ENCODE peak calls at places on chromosomes 3 and 15, in nine cellular contexts. N is AG04449; P is NCI-H345; C is foreskin fibroblast; I is osteocyte; V is activated gamma-delta T cell treated with Interleukin-2 at 50 U/mL for 16 hours; E is H9; K is stimulated activated CD4-positive, alpha-beta T cell treated with anti-CD3 and anti-CD28 coated beads, Interleukin-2, amount 100 ng/mL, for 24 hours; S is RPMI8226. R is an unnamed sample.

GRCh38 chr15:42368096-42368495 is 8.8 kb downstream of the CAPN3 start:
- DNase-seq in N (no peak), P (no peak), C (no peak), I (peak), V (no peak), E (no peak), K (no peak), S (no peak), R (no peak)

GRCh38 chr3:178087376-178087775 is 448.9 kb upstream of the KCNMB2 start:
- DNase-seq in N (no peak), P (no peak), C (no peak), I (no peak), V (no peak), E (no peak), K (no peak), S (no peak), R (no peak)

GRCh38 chr15:33865416-33865815 is 102.9 kb upstream of the CHRM5 start:
- DNase-seq in N (no peak), P (no peak), C (no peak), I (no peak), V (no peak), E (no peak), K (no peak), S (no peak), R (no peak)

GRCh38 chr15:31280831-31281216 is 45.8 kb upstream of the KLF13 start:
- DNase-seq in N (no peak), P (no peak), C (no peak), I (peak), V (no peak), E (no peak), K (no peak), S (no peak), R (no peak)

GRCh38 chr3:156271995-156272719 is 151.8 kb downstream of the KCNAB1 start:
- DNase-seq in N (no peak), P (no peak), C (no peak), I (no peak), V (no peak), E (no peak), K (no peak), S (no peak), R (peak)

GRCh38 chr3:17336291-17336690 is 406.1 kb downstream of the TBC1D5 start:
- DNase-seq in N (no peak), P (no peak), C (no peak), I (no peak), V (no peak), E (no peak), K (no peak), S (no peak), R (no peak)

GRCh38 chr3:169104972-169105371 is 558.5 kb downstream of the MECOM start:
- DNase-seq in N (no peak), P (no peak), C (peak), I (no peak), V (no peak), E (no peak), K (no peak), S (no peak), R (no peak)

GRCh38 chr3:62094461-62094860 is 278.9 kb downstream of the FEZF2 start:
- DNase-seq in N (no peak), P (no peak), C (no peak), I (no peak), V (no peak), E (no peak), K (no peak), S (no peak), R (no peak)

GRCh38 chr3:27628029-27628750 is 93.9 kb downstream of the EOMES start:
- DNase-seq in N (no peak), P (no peak), C (no peak), I (no peak), V (no peak), E (no peak), K (no peak), S (no peak), R (no peak)

GRCh38 chr3:49255112-49255511 is 21.9 kb downstream of the C3orf62 start:
- DNase-seq in N (no peak), P (no peak), C (no peak), I (no peak), V (no peak), E (no peak), K (no peak), S (peak), R (peak)